ENCODE peak calls at places on chromosomes 16 and 17, in four cellular contexts. N is kidney, R is lung, V is ovary. J is an unnamed sample.

GRCh38 chr16:31061126-31061812 is 12.8 kb downstream of the ZNF668 start:
- DNase-seq in N (no peak), R (no peak), V (no peak), J (no peak)

GRCh38 chr17:41666336-41666680 is 22.4 kb upstream of the EIF1 start:
- DNase-seq in N (peak), R (no peak), V (no peak), J (no peak)

GRCh38 chr17:4536742-4537411 is 18.3 kb downstream of the MYBBP1A start:
- DNase-seq in N (peak), R (no peak), V (peak), J (no peak)

GRCh38 chr16:86108062-86108461 is 209.1 kb downstream of the IRF8 start:
- DNase-seq in N (no peak), R (no peak), V (no peak), J (no peak)

GRCh38 chr16:67068212-67068753 is 39.3 kb downstream of the CBFB start:
- DNase-seq in N (no peak), R (no peak), V (no peak), J (no peak)

GRCh38 chr16:85400305-85401205 is 212.6 kb upstream of the GSE1 start:
- DNase-seq in N (peak), R (no peak), V (peak), J (no peak)

GRCh38 chr16:80047796-80048649 is 447.5 kb upstream of the MAF start:
- DNase-seq in N (no peak), R (no peak), V (no peak), J (no peak)

GRCh38 chr16:2860826-2861567 is 3.0 kb upstream of the PRSS22 start:
- DNase-seq in N (no peak), R (no peak), V (no peak), J (no peak)

GRCh38 chr17:60392042-60392844 is at the start of gene USP32:
- DNase-seq in N (peak), R (peak), V (peak), J (peak)

GRCh38 chr17:6712058-6712853 is 913 bp downstream of the SLC13A5 start:
- DNase-seq in N (no peak), R (no peak), V (peak), J (peak)

GRCh38 chr16:1651055-1651454 is 27.0 kb upstream of the JPT2 start:
- DNase-seq in N (no peak), R (no peak), V (no peak), J (no peak)

GRCh38 chr17:82963104-82963950 is 116.1 kb upstream of the METRNL start:
- DNase-seq in N (peak), R (peak), V (peak), J (peak)

GRCh38 chr16:86432691-86433090 is 77.6 kb upstream of the FOXF1 start:
- DNase-seq in N (no peak), R (no peak), V (no peak), J (no peak)

GRCh38 chr17:12523244-12523643 is 142.4 kb upstream of the MYOCD start:
- DNase-seq in N (no peak), R (no peak), V (no peak), J (no peak)

GRCh38 chr16:30519120-30520049 is 7.0 kb downstream of the ZNF768 start:
- DNase-seq in N (peak), R (no peak), V (no peak), J (no peak)

GRCh38 chr16:11315499-11315898 is 29.8 kb upstream of the RMI2 start:
- DNase-seq in N (peak), R (no peak), V (no peak), J (no peak)

GRCh38 chr17:67203818-67204217 is 41.2 kb downstream of the HELZ start:
- DNase-seq in N (no peak), R (no peak), V (no peak), J (no peak)

GRCh38 chr17:43554857-43555256 is 8.7 kb upstream of the ETV4 start:
- DNase-seq in N (no peak), R (no peak), V (no peak), J (no peak)

GRCh38 chr16:70442344-70442743 is 3.4 kb upstream of the ST3GAL2 start:
- DNase-seq in N (no peak), R (no peak), V (no peak), J (no peak)
- H3K27ac ChIP-seq in N (no peak), R (no peak), V (no peak), J (no peak)

GRCh38 chr17:68792873-68793272 is 162.3 kb downstream of the ABCA8 start:
- DNase-seq in N (no peak), R (no peak), V (no peak), J (no peak)
- H3K27ac ChIP-seq in N (no peak), R (peak), V (peak), J (peak)

GRCh38 chr17:39923836-39924690 is 3.3 kb downstream of the ORMDL3 start:
- DNase-seq in N (no peak), R (no peak), V (no peak), J (no peak)
- H3K27ac ChIP-seq in N (no peak), R (no peak), V (no peak), J (no peak)

GRCh38 chr17:63458478-63458877 is 12.4 kb upstream of the CYB561 start:
- DNase-seq in N (no peak), R (no peak), V (no peak), J (no peak)

GRCh38 chr17:63452979-63453551 is 7.0 kb upstream of the CYB561 start:
- DNase-seq in N (no peak), R (no peak), V (no peak), J (no peak)

GRCh38 chr17:63452091-63452978 is 6.2 kb upstream of the CYB561 start:
- DNase-seq in N (no peak), R (no peak), V (no peak), J (no peak)

GRCh38 chr17:63455417-63455816 is 9.3 kb upstream of the CYB561 start:
- DNase-seq in N (no peak), R (no peak), V (no peak), J (no peak)

DNA sequence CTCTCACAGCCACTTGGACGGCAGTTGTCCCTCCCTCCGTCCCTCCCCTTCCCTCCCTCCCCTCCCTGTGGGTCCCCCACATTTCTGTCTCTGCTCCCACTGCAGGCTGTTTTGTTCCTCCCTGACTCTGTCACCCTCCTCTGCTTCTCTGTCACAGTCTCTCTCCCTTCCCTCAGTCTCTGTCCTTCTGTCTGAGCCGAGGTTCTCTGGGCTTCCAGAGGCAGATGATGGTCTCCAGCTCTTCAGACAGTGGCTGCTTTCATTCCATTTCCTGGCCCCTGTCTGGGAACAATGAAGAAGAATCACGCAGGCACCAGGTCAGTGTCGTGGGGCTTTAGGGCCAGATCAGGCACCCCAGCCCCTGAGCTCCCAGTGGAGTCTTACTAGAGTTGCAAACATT is 8.8 kb upstream of the CYB561 start:
- DNase-seq in N (no peak), R (no peak), V (no peak), J (no peak)
- H3K27ac ChIP-seq in N (no peak), R (no peak), V (no peak), J (no peak)

DNA sequence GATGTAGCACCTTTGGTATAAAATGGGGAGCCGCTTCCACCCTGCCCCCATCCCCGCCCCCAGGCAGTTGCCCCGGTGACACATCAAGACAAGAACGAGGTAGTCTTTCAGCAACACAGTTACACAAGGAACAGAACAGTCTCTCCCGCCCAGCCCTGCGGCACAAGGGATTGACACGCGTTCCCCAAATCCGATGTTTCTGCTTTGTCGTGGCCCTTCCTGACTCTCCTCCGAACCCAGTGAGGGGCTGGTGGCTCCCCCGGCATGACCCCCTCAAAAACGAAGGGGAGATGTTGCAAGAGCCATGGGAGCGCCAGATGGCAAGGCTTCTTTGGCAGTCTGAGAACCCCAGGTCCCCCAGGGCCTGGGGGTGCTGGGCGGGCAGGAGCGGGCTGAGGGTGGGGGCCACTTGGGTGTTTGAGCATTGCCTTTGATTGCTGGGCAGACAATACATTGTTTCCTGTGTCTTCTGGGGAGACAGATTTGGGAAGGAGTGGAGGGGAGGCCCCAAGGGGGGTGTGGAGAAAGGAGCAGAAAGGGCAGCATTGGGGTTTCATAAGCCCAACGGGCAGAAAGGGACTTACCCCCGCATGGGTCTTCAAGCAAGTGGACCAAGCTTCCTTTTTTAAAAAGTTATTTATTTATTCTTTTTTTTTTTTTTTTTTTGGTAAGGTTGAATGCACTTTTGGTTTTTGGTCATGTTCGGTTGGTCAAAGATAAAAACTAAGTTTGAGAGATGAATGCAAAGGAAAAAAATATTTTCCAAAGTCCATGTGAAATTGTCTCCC is 16.6 kb downstream of the COL1A1 start:
- DNase-seq in N (no peak), R (no peak), V (peak), J (no peak)
- H3K27ac ChIP-seq in N (no peak), R (no peak), V (peak), J (no peak)

GRCh38 chr17:8409966-8410881 is 12.6 kb upstream of the RNF222 start:
- DNase-seq in N (peak), R (peak), V (peak), J (no peak)

GRCh38 chr17:8410882-8411238 is 13.2 kb upstream of the RNF222 start:
- DNase-seq in N (no peak), R (no peak), V (no peak), J (no peak)

GRCh38 chr17:8406174-8406573 is 8.5 kb upstream of the RNF222 start:
- DNase-seq in N (no peak), R (no peak), V (no peak), J (no peak)

GRCh38 chr17:8405499-8406016 is 7.9 kb upstream of the RNF222 start:
- DNase-seq in N (no peak), R (no peak), V (no peak), J (no peak)

DNA sequence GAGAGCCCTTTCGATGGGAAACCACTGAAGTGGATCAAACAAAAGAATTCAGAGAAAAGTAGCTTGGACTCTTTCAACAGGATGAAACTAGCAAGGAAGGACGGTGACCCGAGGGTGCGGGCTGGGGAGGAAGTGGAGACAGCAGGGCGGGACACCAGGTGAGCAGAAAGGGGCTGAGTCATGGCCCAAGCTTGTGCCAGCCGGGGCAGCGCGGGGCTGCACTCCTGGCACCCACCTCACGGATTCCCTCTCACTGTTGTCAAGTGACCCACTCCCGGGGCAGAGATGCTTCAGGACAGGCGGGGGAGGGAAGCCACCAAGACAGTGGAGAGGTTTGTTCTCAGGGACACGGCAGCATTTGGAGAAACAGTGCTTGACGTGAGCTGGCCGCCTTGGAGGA is 10.7 kb upstream of the RNF222 start:
- DNase-seq in N (peak), R (no peak), V (no peak), J (no peak)
- H3K27ac ChIP-seq in N (peak), R (no peak), V (no peak), J (no peak)

GRCh38 chr17:68463211-68463990 is 6.1 kb upstream of the WIPI1 start:
- DNase-seq in N (no peak), R (no peak), V (no peak), J (no peak)

GRCh38 chr17:68461122-68461539 is 3.8 kb upstream of the WIPI1 start:
- DNase-seq in N (no peak), R (no peak), V (no peak), J (no peak)

GRCh38 chr17:68460715-68461114 is 3.4 kb upstream of the WIPI1 start:
- DNase-seq in N (no peak), R (no peak), V (no peak), J (no peak)

GRCh38 chr17:68461589-68461988 is 4.3 kb upstream of the WIPI1 start:
- DNase-seq in N (no peak), R (no peak), V (no peak), J (no peak)

GRCh38 chr17:68462381-68463210 is 5.3 kb upstream of the WIPI1 start:
- DNase-seq in N (no peak), R (peak), V (peak), J (no peak)
- H3K27ac ChIP-seq in N (peak), R (peak), V (no peak), J (no peak)

GRCh38 chr17:72419866-72420774 is 299.3 kb downstream of the SOX9 start:
- DNase-seq in N (no peak), R (no peak), V (no peak), J (no peak)
- H3K27ac ChIP-seq in N (peak), R (no peak), V (no peak), J (no peak)

J was measured in substantia nigra.